ENCODE peak calls at places on chromosomes 12 and 14, in six cellular contexts. A is NCI-H460; H is left lobe of liver; C is myocyte; B is activated T-cell treated with anti-CD3 and anti-CD28 coated beads, Interleukin-2, amount 50 U/mL, for 48 hours; N is transverse colon. Y is an unnamed sample.

GRCh38 chr14:102140027-102140749 is 491 bp downstream of the WDR20 start:
- DNase-seq in B (peak), A (no peak), N (peak), H (peak), C (peak), Y (no peak)

GRCh38 chr12:92992041-92992440 is 62.9 kb upstream of the EEA1 start:
- DNase-seq in B (no peak), N (no peak), A (no peak), C (no peak), H (no peak), Y (no peak)

GRCh38 chr12:647039-647712 is 16.1 kb downstream of the NINJ2 start:
- DNase-seq in B (no peak), H (no peak), C (no peak), N (no peak), A (no peak), Y (no peak)

GRCh38 chr12:68317047-68317667 is 15.0 kb downstream of the MDM1 start:
- DNase-seq in H (no peak), B (peak), A (peak), N (peak), C (peak), Y (no peak)

GRCh38 chr12:64825143-64826011 is 930 bp downstream of the TBC1D30 start:
- DNase-seq in N (no peak), C (no peak), H (no peak), B (peak), A (no peak), Y (no peak)

GRCh38 chr12:53660064-53660463 is 15.8 kb downstream of the ATP5MC2 start:
- DNase-seq in C (peak), H (no peak), A (no peak), N (peak), B (no peak), Y (no peak)

GRCh38 chr14:96727076-96727475 is 70.1 kb upstream of the VRK1 start:
- DNase-seq in N (no peak), C (no peak), A (no peak), B (no peak), H (no peak), Y (no peak)

GRCh38 chr14:23942587-23942986 is 11.0 kb upstream of the DHRS4 start:
- DNase-seq in C (no peak), B (no peak), N (no peak), A (no peak), H (no peak), Y (no peak)

GRCh38 chr12:30810918-30811317 is 56.2 kb upstream of the CAPRIN2 start:
- DNase-seq in B (no peak), H (no peak), N (no peak), A (no peak), C (no peak), Y (peak)